ENCODE peak calls at places on chromosomes 6 and 20, in ten cellular contexts. R, G, A, H, D, J, S, I, V and E are unnamed samples.

GRCh38 chr6:103687430-103687829 is 1172.3 kb downstream of the HACE1 start:
- DNase-seq in J (no peak), D (no peak), V (no peak), H (no peak), I (no peak), G (no peak), A (no peak), R (no peak), S (no peak), E (no peak)

GRCh38 chr6:15036690-15037245 is 209.1 kb upstream of the JARID2 start:
- DNase-seq in D (no peak), J (no peak), H (peak; percentile 83), A (no peak), I (no peak), V (peak; percentile 8), S (no peak), G (no peak), R (no peak), E (no peak)

GRCh38 chr20:38165089-38165965 is at the start of gene TGM2:
- DNase-seq in R (peak; percentile 71), J (peak; percentile 46), G (no peak), D (peak; percentile 92), I (peak; percentile 44), S (peak; percentile 65), H (no peak), A (no peak), V (no peak), E (peak; percentile 16)

GRCh38 chr20:44961868-44962267 is 1.7 kb upstream of the TOMM34 start:
- DNase-seq in H (no peak), R (no peak), G (no peak), J (peak; percentile 6), V (no peak), D (no peak), A (no peak), S (peak; percentile 33), I (no peak), E (no peak)

GRCh38 chr6:100163035-100163434 is 169.0 kb upstream of the MCHR2 start:
- DNase-seq in G (no peak), I (no peak), D (no peak), R (no peak), A (no peak), S (no peak), V (no peak), H (no peak), J (no peak), E (no peak)

GRCh38 chr20:51428451-51429143 is 113.9 kb downstream of the NFATC2 start:
- DNase-seq in S (peak; percentile 78), D (no peak), G (no peak), I (no peak), R (peak; percentile 43), V (no peak), H (no peak), J (peak; percentile 32), A (no peak), E (no peak)

GRCh38 chr20:63432577-63433061 is 39.8 kb downstream of the KCNQ2 start:
- DNase-seq in J (no peak), H (no peak), G (no peak), D (no peak), I (no peak), S (no peak), V (no peak), R (no peak), A (peak; percentile 19), E (no peak)

GRCh38 chr6:119985952-119986736 is 636.6 kb upstream of the MAN1A1 start:
- DNase-seq in H (no peak), R (peak; percentile 24), S (no peak), A (no peak), G (no peak), V (no peak), D (no peak), J (no peak), I (no peak), E (no peak)

GRCh38 chr6:138004423-138005287 is 102.6 kb downstream of the PERP start:
- DNase-seq in G (no peak), J (no peak), S (peak; percentile 61), D (no peak), V (peak; percentile 14), I (no peak), H (no peak), A (peak; percentile 32), R (no peak), E (peak; percentile 21)

GRCh38 chr20:61254881-61255589 is 3.0 kb downstream of the CDH4 start:
- DNase-seq in A (no peak), H (no peak), R (no peak), S (peak; percentile 18), G (no peak), J (no peak), I (no peak), V (no peak), D (no peak), E (no peak)

GRCh38 chr6:110255356-110255755 is 75.1 kb downstream of the CDC40 start:
- DNase-seq in H (no peak), I (no peak), A (no peak), S (peak; percentile 30), G (no peak), R (no peak), D (no peak), V (no peak), J (peak; percentile 11), E (no peak)

GRCh38 chr6:167643716-167644115 is 183.0 kb upstream of the AFDN start:
- DNase-seq in I (no peak), V (no peak), A (no peak), D (no peak), G (no peak), S (no peak), H (no peak), J (no peak), R (no peak), E (no peak)

GRCh38 chr20:14829897-14830296 is 492.5 kb upstream of the FLRT3 start:
- DNase-seq in S (no peak), R (no peak), J (no peak), G (no peak), H (no peak), V (no peak), A (no peak), I (no peak), D (no peak), E (no peak)

GRCh38 chr6:110296151-110297028 is 61.8 kb downstream of the METTL24 start:
- DNase-seq in J (no peak), I (no peak), A (no peak), S (no peak), G (no peak), R (no peak), H (no peak), V (no peak), D (no peak), E (no peak)

GRCh38 chr6:8904754-8905153 is 469.4 kb upstream of the SLC35B3 start:
- DNase-seq in D (no peak), H (no peak), I (no peak), S (no peak), A (no peak), V (no peak), R (no peak), J (no peak), G (no peak), E (no peak)

GRCh38 chr6:90610291-90610670 is 23.4 kb upstream of the MAP3K7 start:
- DNase-seq in G (no peak), A (no peak), S (peak; percentile 5), D (no peak), R (no peak), I (no peak), J (no peak), H (peak; percentile 34), V (no peak), E (no peak)

GRCh38 chr6:31011153-31011552 is 879 bp downstream of the MUC22 start:
- DNase-seq in G (no peak), S (no peak), I (no peak), R (no peak), V (no peak), A (no peak), J (no peak), D (no peak), H (no peak), E (no peak)

GRCh38 chr6:118815495-118815894 is 78.5 kb upstream of the ASF1A start:
- DNase-seq in H (no peak), S (no peak), G (no peak), V (no peak), A (no peak), R (no peak), I (no peak), D (no peak), J (no peak), E (no peak)

GRCh38 chr6:39560915-39561314 is 164.3 kb downstream of the KIF6 start:
- DNase-seq in R (no peak), D (no peak), G (no peak), H (no peak), A (no peak), V (no peak), I (no peak), J (no peak), S (no peak), E (no peak)

GRCh38 chr6:99241905-99242534 is 107.5 kb downstream of the FAXC start:
- DNase-seq in H (peak; percentile 41), I (peak; percentile 12), G (no peak), A (peak; percentile 38), J (no peak), V (peak; percentile 19), S (peak; percentile 18), R (no peak), D (no peak), E (no peak)

GRCh38 chr6:116535109-116535508 is 10.4 kb downstream of the TRAPPC3L start:
- DNase-seq in H (no peak), I (no peak), S (no peak), A (no peak), V (no peak), D (no peak), G (no peak), R (no peak), J (no peak), E (no peak)

GRCh38 chr6:110415297-110415916 is at the start of gene DDO:
- DNase-seq in A (no peak), G (no peak), S (peak; percentile 62), V (no peak), D (peak; percentile 70), R (peak; percentile 77), I (peak; percentile 66), H (peak; percentile 93), J (no peak), E (no peak)

GRCh38 chr6:137967689-137968467 is 100.8 kb downstream of the TNFAIP3 start:
- DNase-seq in R (no peak), G (no peak), A (no peak), D (no peak), S (peak; percentile 75), J (no peak), I (no peak), H (no peak), V (no peak), E (no peak)

GRCh38 chr20:39885975-39886649 is 802.9 kb downstream of the MAFB start:
- DNase-seq in R (peak; percentile 84), S (peak; percentile 73), A (no peak), G (peak; percentile 61), V (no peak), I (no peak), H (no peak), J (peak; percentile 80), D (peak; percentile 55), E (no peak)

GRCh38 chr6:107495196-107495643 is 5.3 kb downstream of the SOBP start:
- DNase-seq in V (no peak), A (no peak), H (no peak), R (no peak), S (peak; percentile 75), I (no peak), D (no peak), G (no peak), J (no peak), E (no peak)